ENCODE peak calls at places on chromosome 10, in seven cellular contexts. X, P, E, A, I, W and G are unnamed samples.

GRCh38 chr10:90289037-90289436 is 568.8 kb downstream of the HTR7 start:
- DNase-seq in X (no peak), P (no peak), E (no peak), A (no peak), I (peak), W (no peak), G (no peak)

GRCh38 chr10:46514431-46514861 is 42.0 kb downstream of the GPRIN2 start:
- DNase-seq in X (no peak), P (no peak), E (no peak), A (no peak), I (no peak), W (no peak), G (no peak)

GRCh38 chr10:46096426-46096825 is 50.4 kb upstream of the MSMB start:
- DNase-seq in X (peak), P (no peak), E (no peak), A (no peak), I (no peak), W (no peak), G (no peak)

GRCh38 chr10:119006451-119007210 is 22.9 kb upstream of the NANOS1 start:
- DNase-seq in X (peak), P (peak), E (no peak), A (peak), I (no peak), W (no peak), G (no peak)

GRCh38 chr10:129939416-129940275 is 24.4 kb downstream of the EBF3 start:
- DNase-seq in X (no peak), P (no peak), E (no peak), A (no peak), I (no peak), W (no peak), G (no peak)

GRCh38 chr10:93468532-93469213 is 13.5 kb downstream of the MYOF start:
- DNase-seq in X (peak), P (no peak), E (no peak), A (no peak), I (no peak), W (no peak), G (no peak)

GRCh38 chr10:21953585-21954057 is 49.9 kb downstream of the DNAJC1 start:
- DNase-seq in X (peak), P (peak), E (peak), A (peak), I (no peak), W (no peak), G (no peak)

GRCh38 chr10:101292194-101293006 is 61.6 kb upstream of the BTRC start:
- DNase-seq in X (no peak), P (no peak), E (no peak), A (peak), I (no peak), W (no peak), G (no peak)

GRCh38 chr10:30027057-30028005 is 32.1 kb downstream of the JCAD start:
- DNase-seq in X (no peak), P (peak), E (peak), A (no peak), I (peak), W (peak), G (peak)

GRCh38 chr10:34305189-34305588 is 509.9 kb downstream of the PARD3 start:
- DNase-seq in X (peak), P (peak), E (peak), A (no peak), I (no peak), W (peak), G (peak)

GRCh38 chr10:88156341-88156740 is 292.9 kb downstream of the PTEN start:
- DNase-seq in X (no peak), P (no peak), E (no peak), A (no peak), I (no peak), W (no peak), G (no peak)

GRCh38 chr10:34655286-34656170 is 159.6 kb downstream of the PARD3 start:
- DNase-seq in X (peak), P (peak), E (no peak), A (peak), I (no peak), W (peak), G (no peak)

GRCh38 chr10:44458671-44459403 is 73.9 kb upstream of the CXCL12 start:
- DNase-seq in X (no peak), P (no peak), E (no peak), A (no peak), I (no peak), W (no peak), G (no peak)

GRCh38 chr10:109866995-109867635 is 56.2 kb downstream of the XPNPEP1 start:
- DNase-seq in X (no peak), P (no peak), E (no peak), A (no peak), I (no peak), W (no peak), G (no peak)

GRCh38 chr10:69533658-69534057 is 39.6 kb downstream of the NEUROG3 start:
- DNase-seq in X (no peak), P (no peak), E (no peak), A (no peak), I (no peak), W (no peak), G (no peak)

GRCh38 chr10:119776536-119776935 is 50.7 kb downstream of the INPP5F start:
- DNase-seq in X (peak), P (no peak), E (no peak), A (no peak), I (no peak), W (no peak), G (no peak)

GRCh38 chr10:117461766-117462423 is 80.7 kb upstream of the EMX2 start:
- DNase-seq in X (no peak), P (no peak), E (no peak), A (no peak), I (no peak), W (no peak), G (no peak)
- TF ChIP-seq POLR2AphosphoS5 in X (no peak), P (no peak), E (no peak), A (no peak), I (no peak), W (no peak), G (no peak)

DNA sequence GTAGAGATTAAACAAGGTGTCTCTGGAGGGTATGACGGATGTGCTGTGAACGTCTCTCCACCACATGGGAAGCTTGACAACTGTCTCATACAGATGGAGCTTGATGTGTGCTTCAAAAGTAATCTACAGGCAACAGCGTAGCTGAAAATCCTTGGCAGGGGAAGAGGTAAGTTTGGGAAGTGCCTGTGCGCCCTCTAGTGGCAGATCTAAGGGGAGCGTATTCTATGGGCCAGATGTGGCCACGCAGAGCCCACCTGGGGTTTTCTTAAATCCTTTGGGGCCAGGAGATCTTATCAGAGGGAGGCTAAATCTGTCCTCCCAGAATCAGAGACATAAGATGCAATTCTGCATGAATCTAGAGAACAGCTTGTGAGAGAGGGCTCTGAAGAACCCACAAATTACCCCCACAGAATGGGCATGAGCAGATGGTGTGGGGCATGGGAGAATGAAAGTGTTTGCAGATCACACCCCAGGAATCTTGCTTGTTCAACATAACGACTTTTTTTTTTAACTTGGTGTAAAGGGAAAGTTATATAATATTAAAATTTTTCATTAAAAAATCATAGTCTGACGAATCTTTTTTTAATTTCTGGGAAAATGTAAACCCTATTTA is 91.2 kb upstream of the MPP7 start:
- DNase-seq in X (peak), P (peak), E (peak), A (peak), I (no peak), W (peak), G (no peak)
- TF ChIP-seq TAF1 in X (no peak), P (no peak), E (no peak), A (no peak), I (no peak), W (no peak), G (no peak)

DNA sequence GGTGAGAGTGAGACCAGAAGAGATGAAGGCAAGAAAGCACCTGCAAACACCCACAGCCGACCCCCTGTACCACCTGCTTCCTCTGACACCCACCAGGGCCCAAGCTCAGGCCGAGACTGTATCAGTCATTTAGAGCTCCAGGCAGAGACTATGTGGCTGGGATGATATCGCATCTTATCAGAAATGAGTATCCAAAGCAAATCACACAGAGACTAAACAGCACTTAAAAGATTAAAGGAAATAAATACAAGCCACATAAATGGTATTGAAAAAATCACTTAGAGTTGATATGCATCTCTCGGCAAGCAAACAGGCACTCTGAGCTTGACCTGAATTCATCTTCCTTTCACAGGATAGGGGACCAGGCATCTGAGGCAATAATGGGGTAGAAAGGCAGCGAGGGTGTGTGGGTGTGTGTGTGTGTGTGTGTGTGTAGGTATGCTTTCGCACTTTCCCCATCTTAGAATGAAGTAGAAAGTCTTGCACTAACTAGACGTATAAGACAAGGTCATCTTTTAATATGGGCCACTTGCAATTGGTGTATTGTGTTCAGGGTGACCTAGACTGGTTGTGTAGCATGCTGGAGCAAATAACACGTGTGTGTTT is 665.9 kb downstream of the KCNMA1 start:
- DNase-seq in X (no peak), P (no peak), E (no peak), A (peak), I (no peak), W (no peak), G (no peak)
- TF ChIP-seq POLR2AphosphoS5 in X (no peak), P (no peak), E (no peak), A (peak), I (no peak), W (no peak), G (no peak)

GRCh38 chr10:12547301-12547771 is 198.0 kb downstream of the CAMK1D start:
- DNase-seq in X (no peak), P (no peak), E (no peak), A (no peak), I (no peak), W (no peak), G (no peak)
- TF ChIP-seq TAF1 in X (no peak), P (no peak), E (no peak), A (no peak), I (no peak), W (no peak), G (no peak)

GRCh38 chr10:71713135-71714040 is 6.2 kb downstream of the C10orf105 start:
- DNase-seq in X (no peak), P (peak), E (no peak), A (no peak), I (no peak), W (no peak), G (no peak)
- TF ChIP-seq POLR2AphosphoS5 in X (no peak), P (no peak), E (no peak), A (no peak), I (no peak), W (no peak), G (no peak)